ENCODE peak calls at places on chromosomes 3 and 15, in four cellular contexts. E is HepG2, G is GM12878, D is K562. C is an unnamed sample.

GRCh38 chr15:45167631-45168205 is 20.0 kb downstream of the SHF start:
- DNase-seq in E (no peak), G (no peak), D (no peak), C (no peak)

GRCh38 chr15:66188464-66188863 is 65.1 kb downstream of the MEGF11 start:
- DNase-seq in E (no peak), G (no peak), D (no peak), C (no peak)

GRCh38 chr3:196632033-196632751 is 7.3 kb upstream of the NRROS start:
- DNase-seq in E (peak), G (peak), D (peak), C (peak)

GRCh38 chr3:187076297-187076696 is 63.0 kb downstream of the RPL39L start:
- DNase-seq in E (no peak), G (no peak), D (no peak), C (no peak)

GRCh38 chr15:64773606-64774555 is 1.5 kb downstream of the RBPMS2 start:
- DNase-seq in E (no peak), G (no peak), D (no peak), C (no peak)

GRCh38 chr3:141482250-141482937 is 4.4 kb upstream of the RASA2 start:
- DNase-seq in E (peak), G (no peak), D (no peak), C (no peak)

GRCh38 chr3:166367947-166368533 is 530.8 kb upstream of the BCHE start:
- DNase-seq in E (no peak), G (no peak), D (no peak), C (no peak)

GRCh38 chr3:126493051-126493450 is 17.4 kb upstream of the ZXDC start:
- DNase-seq in E (no peak), G (no peak), D (no peak), C (no peak)

GRCh38 chr15:90496791-90497190 is 32.9 kb upstream of the CRTC3 start:
- DNase-seq in E (no peak), G (no peak), D (no peak), C (no peak)

GRCh38 chr3:119631529-119631928 is 28.9 kb downstream of the POPDC2 start:
- DNase-seq in E (no peak), G (no peak), D (no peak), C (no peak)

GRCh38 chr3:133887075-133887950 is 8.4 kb downstream of the RAB6B start:
- DNase-seq in E (no peak), G (no peak), D (no peak), C (no peak)

GRCh38 chr3:134326760-134327593 is 47.3 kb downstream of the AMOTL2 start:
- DNase-seq in E (peak), G (no peak), D (no peak), C (no peak)

GRCh38 chr3:35183915-35184675 is 455.2 kb upstream of the ARPP21 start:
- DNase-seq in E (no peak), G (no peak), D (no peak), C (no peak)

GRCh38 chr3:126538316-126538715 is 14.4 kb downstream of the CHST13 start:
- DNase-seq in E (no peak), G (no peak), D (no peak), C (no peak)

GRCh38 chr15:56871180-56871579 is 47.3 kb upstream of the TCF12 start:
- DNase-seq in E (peak), G (no peak), D (no peak), C (no peak)

GRCh38 chr15:31488437-31489204 is 162.0 kb downstream of the KLF13 start:
- DNase-seq in E (peak), G (peak), D (peak), C (peak)

GRCh38 chr3:2921903-2922302 is 188.3 kb downstream of the IL5RA start:
- DNase-seq in E (peak), G (peak), D (no peak), C (no peak)

GRCh38 chr3:111769965-111770364 is 89.1 kb upstream of the PHLDB2 start:
- DNase-seq in E (no peak), G (no peak), D (no peak), C (no peak)

GRCh38 chr3:30112904-30113484 is 493.4 kb upstream of the TGFBR2 start:
- DNase-seq in E (peak), G (no peak), D (no peak), C (no peak)

DNA sequence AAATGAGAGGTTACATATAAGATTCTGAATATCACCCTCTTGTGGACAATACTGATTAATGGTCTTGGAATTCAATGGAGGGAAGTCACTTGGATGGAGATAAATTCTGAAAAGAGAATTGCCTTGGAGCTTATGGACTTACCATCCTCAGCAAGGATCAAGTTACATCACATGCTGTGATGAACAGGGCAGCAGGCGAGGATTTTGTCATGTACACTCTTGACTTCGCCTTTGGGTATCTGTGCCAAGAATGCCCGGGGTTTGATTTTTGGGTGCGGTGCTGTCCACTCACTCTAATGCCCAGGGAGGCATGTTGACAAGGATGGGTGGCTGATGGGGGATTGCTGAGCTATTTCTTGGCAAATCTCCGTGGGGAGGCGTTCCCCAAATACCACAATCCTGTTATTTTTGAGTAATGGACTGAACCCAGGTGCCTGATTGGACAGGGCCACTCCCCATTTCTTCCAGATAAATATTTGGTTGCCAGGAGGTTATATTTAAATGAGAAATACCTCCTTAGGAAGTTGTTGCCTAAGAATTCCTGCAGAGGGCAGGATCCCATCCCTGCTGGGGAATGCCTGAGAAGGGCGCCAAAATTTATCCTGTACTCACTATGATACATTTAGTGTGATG is 96.3 kb downstream of the TPRG1 start:
- DNase-seq in E (peak), G (no peak), D (no peak), C (peak)
- TF ChIP-seq FOXK2 in E (no peak), G (no peak), D (no peak), C (no peak)

GRCh38 chr3:122456074-122456473 is 40.2 kb upstream of the WDR5B start:
- DNase-seq in E (peak), G (no peak), D (no peak), C (no peak)
- TF ChIP-seq FOXM1 in E (no peak), G (no peak), D (no peak), C (no peak)

GRCh38 chr3:131222599-131222998 is 159.0 kb upstream of the NUDT16 start:
- DNase-seq in E (no peak), G (no peak), D (no peak), C (no peak)

GRCh38 chr3:131228522-131228921 is 153.1 kb upstream of the NUDT16 start:
- DNase-seq in E (no peak), G (no peak), D (no peak), C (no peak)

GRCh38 chr3:131221731-131222130 is 159.8 kb upstream of the NUDT16 start:
- DNase-seq in E (no peak), G (no peak), D (no peak), C (no peak)

GRCh38 chr3:131224886-131225550 is 156.6 kb upstream of the NUDT16 start:
- DNase-seq in E (no peak), G (no peak), D (no peak), C (no peak)

GRCh38 chr3:131223373-131224289 is 157.9 kb upstream of the NUDT16 start:
- DNase-seq in E (no peak), G (no peak), D (no peak), C (no peak)
- TF ChIP-seq FOXK2 in E (no peak), G (no peak), D (no peak), C (no peak)

DNA sequence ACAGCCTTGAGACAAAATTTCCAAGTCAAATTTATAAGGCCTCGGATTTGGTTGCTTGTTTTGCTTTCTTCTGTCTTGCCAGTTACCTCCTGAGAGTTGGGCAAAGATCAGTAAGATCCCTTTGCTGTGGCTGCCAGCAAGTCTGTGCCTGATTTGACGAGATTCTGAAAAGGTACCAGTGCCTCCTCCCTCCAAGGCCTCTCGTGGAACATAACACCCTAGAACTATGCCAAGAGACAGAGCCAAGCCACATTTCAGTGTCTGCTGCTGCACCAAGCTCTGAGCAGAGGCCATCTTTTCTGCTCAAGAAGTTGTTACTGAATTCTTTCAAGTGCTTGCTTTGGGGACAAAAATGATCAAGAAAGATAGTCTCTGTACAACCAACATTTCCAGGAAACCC is 61.0 kb downstream of the GTPBP8 start:
- DNase-seq in E (no peak), G (no peak), D (no peak), C (no peak)
- TF ChIP-seq FOXM1 in E (no peak), G (no peak), D (no peak), C (no peak)

DNA sequence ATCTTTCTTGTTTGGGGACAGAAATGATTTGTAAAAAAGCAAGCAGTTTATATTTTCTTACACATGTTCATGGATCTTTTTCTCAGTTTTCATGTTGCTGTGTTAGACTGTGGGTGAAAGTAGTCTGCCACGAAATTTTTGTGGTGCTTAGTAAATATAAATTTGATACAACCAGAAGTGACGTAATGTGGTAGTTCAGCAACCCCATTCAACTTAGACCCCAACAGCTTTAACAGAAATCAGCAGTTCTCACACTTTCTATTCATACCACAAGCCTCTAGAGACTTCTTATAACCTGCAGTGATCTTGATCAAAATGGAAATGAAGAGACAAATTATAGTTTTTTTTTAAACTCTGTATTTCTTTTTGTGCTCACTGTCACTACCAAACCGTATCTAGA is 120.2 kb upstream of the IGSF10 start:
- DNase-seq in E (no peak), G (no peak), D (no peak), C (no peak)
- TF ChIP-seq FOXK2 in E (no peak), G (no peak), D (no peak), C (no peak)